ENCODE peak calls at places on chromosomes 3 and 15, in five cellular contexts. One of them, this sample, is unnamed.

GRCh38 chr3:123138819-123139517 is 62.8 kb upstream of the SEC22A start:
- DNase-seq in left lung: no peak
- DNase-seq in A549: no peak
- DNase-seq in astrocyte of the spinal cord: no peak
- DNase-seq in bronchial epithelial cell: no peak
- DNase-seq in this sample: no peak

GRCh38 chr3:97579365-97579764 is 185.2 kb upstream of the ARL6 start:
- DNase-seq in left lung: no peak
- DNase-seq in A549: no peak
- DNase-seq in astrocyte of the spinal cord: peak; percentile 0
- DNase-seq in bronchial epithelial cell: peak; percentile 76
- DNase-seq in this sample: no peak

GRCh38 chr15:53802672-53803071 is 43.2 kb upstream of the WDR72 start:
- DNase-seq in left lung: no peak
- DNase-seq in A549: no peak
- DNase-seq in astrocyte of the spinal cord: no peak
- DNase-seq in bronchial epithelial cell: no peak
- DNase-seq in this sample: no peak

GRCh38 chr3:182796310-182796709 is 3.0 kb downstream of the ATP11B start:
- DNase-seq in left lung: no peak
- DNase-seq in A549: no peak
- DNase-seq in astrocyte of the spinal cord: no peak
- DNase-seq in bronchial epithelial cell: no peak
- DNase-seq in this sample: no peak

GRCh38 chr15:39596358-39597051 is 15.6 kb downstream of the THBS1 start:
- DNase-seq in left lung: no peak
- DNase-seq in A549: no peak
- DNase-seq in astrocyte of the spinal cord: peak; percentile 32
- DNase-seq in bronchial epithelial cell: peak; percentile 54
- DNase-seq in this sample: no peak

GRCh38 chr3:136838641-136839555 is 20.0 kb downstream of the SLC35G2 start:
- DNase-seq in left lung: no peak
- DNase-seq in A549: no peak
- DNase-seq in astrocyte of the spinal cord: peak; percentile 74
- DNase-seq in bronchial epithelial cell: peak; percentile 65
- DNase-seq in this sample: no peak

GRCh38 chr15:32033186-32033890 is 3.0 kb downstream of the CHRNA7 start:
- DNase-seq in left lung: no peak
- DNase-seq in A549: no peak
- DNase-seq in astrocyte of the spinal cord: no peak
- DNase-seq in bronchial epithelial cell: no peak
- DNase-seq in this sample: no peak

GRCh38 chr3:60365360-60365759 is 885.9 kb downstream of the FHIT start:
- DNase-seq in left lung: no peak
- DNase-seq in A549: no peak
- DNase-seq in astrocyte of the spinal cord: peak; percentile 55
- DNase-seq in bronchial epithelial cell: peak; percentile 90
- DNase-seq in this sample: no peak

GRCh38 chr15:65286704-65287514 is at the start of gene PARP16:
- DNase-seq in left lung: peak; percentile 94
- DNase-seq in A549: peak; percentile 83
- DNase-seq in astrocyte of the spinal cord: peak; percentile 76
- DNase-seq in bronchial epithelial cell: peak; percentile 70
- DNase-seq in this sample: peak; percentile 90

GRCh38 chr15:70703483-70703882 is 59.9 kb downstream of the UACA start:
- DNase-seq in left lung: no peak
- DNase-seq in A549: no peak
- DNase-seq in astrocyte of the spinal cord: no peak
- DNase-seq in bronchial epithelial cell: peak; percentile 25
- DNase-seq in this sample: no peak

GRCh38 chr15:24856397-24857093 is 98.2 kb upstream of the SNRPN start:
- DNase-seq in left lung: no peak
- DNase-seq in A549: no peak
- DNase-seq in astrocyte of the spinal cord: peak; percentile 62
- DNase-seq in bronchial epithelial cell: no peak
- DNase-seq in this sample: peak; percentile 83

GRCh38 chr3:57555316-57555715 is 758 bp upstream of the PDE12 start:
- DNase-seq in left lung: no peak
- DNase-seq in A549: peak; percentile 4
- DNase-seq in astrocyte of the spinal cord: no peak
- DNase-seq in bronchial epithelial cell: no peak
- DNase-seq in this sample: no peak

GRCh38 chr15:90095521-90095959 is 6.7 kb downstream of the IDH2 start:
- DNase-seq in left lung: no peak
- DNase-seq in A549: no peak
- DNase-seq in astrocyte of the spinal cord: no peak
- DNase-seq in bronchial epithelial cell: no peak
- DNase-seq in this sample: no peak

GRCh38 chr3:140599496-140599895 is 78.4 kb upstream of the TRIM42 start:
- DNase-seq in left lung: no peak
- DNase-seq in A549: no peak
- DNase-seq in astrocyte of the spinal cord: no peak
- DNase-seq in bronchial epithelial cell: peak; percentile 91
- DNase-seq in this sample: no peak

GRCh38 chr15:63134245-63134644 is 12.6 kb downstream of the LACTB start:
- DNase-seq in left lung: no peak
- DNase-seq in A549: no peak
- DNase-seq in astrocyte of the spinal cord: no peak
- DNase-seq in bronchial epithelial cell: no peak
- DNase-seq in this sample: no peak

GRCh38 chr3:138187296-138188012 is at the start of gene ARMC8:
- DNase-seq in left lung: peak; percentile 59
- DNase-seq in A549: peak; percentile 43
- DNase-seq in astrocyte of the spinal cord: peak; percentile 91
- DNase-seq in bronchial epithelial cell: no peak
- DNase-seq in this sample: peak; percentile 34

GRCh38 chr15:101255615-101256350 is 3.9 kb upstream of the CHSY1 start:
- DNase-seq in left lung: no peak
- DNase-seq in A549: no peak
- DNase-seq in astrocyte of the spinal cord: peak; percentile 76
- DNase-seq in bronchial epithelial cell: no peak
- DNase-seq in this sample: no peak

GRCh38 chr15:35123743-35124142 is 38.6 kb upstream of the NANOGP8 start:
- DNase-seq in left lung: no peak
- DNase-seq in A549: no peak
- DNase-seq in astrocyte of the spinal cord: no peak
- DNase-seq in bronchial epithelial cell: no peak
- DNase-seq in this sample: no peak

GRCh38 chr3:52724511-52724910 is 18.6 kb downstream of the SPCS1 start:
- DNase-seq in left lung: no peak
- DNase-seq in A549: no peak
- DNase-seq in astrocyte of the spinal cord: no peak
- DNase-seq in bronchial epithelial cell: no peak
- DNase-seq in this sample: no peak

GRCh38 chr15:53580371-53580770 is 179.1 kb downstream of the WDR72 start:
- DNase-seq in left lung: no peak
- DNase-seq in A549: no peak
- DNase-seq in astrocyte of the spinal cord: peak; percentile 32
- DNase-seq in bronchial epithelial cell: no peak
- DNase-seq in this sample: no peak

GRCh38 chr3:16248556-16248955 is 16.2 kb downstream of the DPH3 start:
- DNase-seq in left lung: no peak
- DNase-seq in A549: no peak
- DNase-seq in astrocyte of the spinal cord: no peak
- DNase-seq in bronchial epithelial cell: no peak
- DNase-seq in this sample: no peak

GRCh38 chr3:37713820-37714204 is 147.9 kb upstream of the CTDSPL start:
- DNase-seq in left lung: no peak
- DNase-seq in A549: no peak
- DNase-seq in astrocyte of the spinal cord: no peak
- DNase-seq in bronchial epithelial cell: no peak
- DNase-seq in this sample: no peak

GRCh38 chr3:37715976-37716375 is 145.7 kb upstream of the CTDSPL start:
- DNase-seq in left lung: no peak
- DNase-seq in A549: no peak
- DNase-seq in astrocyte of the spinal cord: no peak
- DNase-seq in bronchial epithelial cell: no peak
- DNase-seq in this sample: no peak

GRCh38 chr3:37715358-37715757 is 146.3 kb upstream of the CTDSPL start:
- DNase-seq in left lung: no peak
- DNase-seq in A549: no peak
- DNase-seq in astrocyte of the spinal cord: no peak
- DNase-seq in bronchial epithelial cell: no peak
- DNase-seq in this sample: no peak

GRCh38 chr3:37722477-37722876 is 139.2 kb upstream of the CTDSPL start:
- DNase-seq in left lung: no peak
- DNase-seq in A549: no peak
- DNase-seq in astrocyte of the spinal cord: no peak
- DNase-seq in bronchial epithelial cell: no peak
- DNase-seq in this sample: no peak

DNA sequence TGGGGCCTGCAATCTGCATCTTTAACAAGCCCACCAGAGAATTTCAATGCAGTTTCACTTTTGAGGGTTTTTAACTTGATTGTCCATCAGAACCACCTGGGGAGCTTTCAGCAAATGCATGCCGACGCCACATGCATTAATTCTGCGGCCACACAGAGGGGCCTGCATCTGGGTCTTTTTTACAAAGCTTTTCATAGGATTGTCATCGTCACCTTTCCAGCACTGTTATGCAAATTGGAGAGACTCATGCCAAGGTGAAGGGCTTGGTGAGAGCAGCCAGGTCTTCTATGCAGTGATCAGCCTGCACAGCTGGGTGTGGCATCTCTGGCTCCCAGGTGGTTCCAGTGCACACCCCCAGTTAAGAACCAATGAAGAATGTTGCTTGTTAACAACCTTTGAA is 143.0 kb upstream of the CTDSPL start:
- DNase-seq in left lung: no peak
- DNase-seq in A549: no peak
- DNase-seq in astrocyte of the spinal cord: no peak
- DNase-seq in bronchial epithelial cell: no peak
- DNase-seq in this sample: peak; percentile 11
- TF ChIP-seq CTCF in left lung: no peak
- TF ChIP-seq CTCF in A549: no peak
- TF ChIP-seq CTCF in astrocyte of the spinal cord: no peak
- TF ChIP-seq CTCF in bronchial epithelial cell: no peak
- TF ChIP-seq CTCF in this sample: no peak

DNA sequence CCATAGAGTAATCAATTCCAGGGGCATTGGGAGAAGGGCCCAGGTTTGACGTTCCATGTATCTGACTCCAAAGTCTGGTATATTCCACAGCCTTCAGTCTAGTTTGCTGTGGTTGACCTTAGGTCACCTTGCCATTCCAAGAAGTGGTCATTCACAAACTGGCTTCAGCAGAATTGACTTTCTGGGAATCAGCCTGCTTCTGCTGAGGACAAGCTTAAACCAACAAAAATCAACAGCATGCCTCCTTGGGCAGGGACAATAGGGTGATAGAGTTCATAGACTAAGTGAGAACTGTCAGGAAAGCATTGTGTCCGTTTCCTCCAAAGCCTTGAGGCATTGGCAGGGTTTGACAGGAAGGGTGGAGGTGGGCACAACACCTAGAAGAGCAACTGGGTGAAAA is 24.1 kb upstream of the NDUFB4 start:
- DNase-seq in left lung: no peak
- DNase-seq in A549: no peak
- DNase-seq in astrocyte of the spinal cord: no peak
- DNase-seq in bronchial epithelial cell: no peak
- DNase-seq in this sample: no peak
- TF ChIP-seq CTCF in left lung: no peak
- TF ChIP-seq CTCF in A549: no peak
- TF ChIP-seq CTCF in astrocyte of the spinal cord: no peak
- TF ChIP-seq CTCF in bronchial epithelial cell: no peak
- TF ChIP-seq CTCF in this sample: no peak

DNA sequence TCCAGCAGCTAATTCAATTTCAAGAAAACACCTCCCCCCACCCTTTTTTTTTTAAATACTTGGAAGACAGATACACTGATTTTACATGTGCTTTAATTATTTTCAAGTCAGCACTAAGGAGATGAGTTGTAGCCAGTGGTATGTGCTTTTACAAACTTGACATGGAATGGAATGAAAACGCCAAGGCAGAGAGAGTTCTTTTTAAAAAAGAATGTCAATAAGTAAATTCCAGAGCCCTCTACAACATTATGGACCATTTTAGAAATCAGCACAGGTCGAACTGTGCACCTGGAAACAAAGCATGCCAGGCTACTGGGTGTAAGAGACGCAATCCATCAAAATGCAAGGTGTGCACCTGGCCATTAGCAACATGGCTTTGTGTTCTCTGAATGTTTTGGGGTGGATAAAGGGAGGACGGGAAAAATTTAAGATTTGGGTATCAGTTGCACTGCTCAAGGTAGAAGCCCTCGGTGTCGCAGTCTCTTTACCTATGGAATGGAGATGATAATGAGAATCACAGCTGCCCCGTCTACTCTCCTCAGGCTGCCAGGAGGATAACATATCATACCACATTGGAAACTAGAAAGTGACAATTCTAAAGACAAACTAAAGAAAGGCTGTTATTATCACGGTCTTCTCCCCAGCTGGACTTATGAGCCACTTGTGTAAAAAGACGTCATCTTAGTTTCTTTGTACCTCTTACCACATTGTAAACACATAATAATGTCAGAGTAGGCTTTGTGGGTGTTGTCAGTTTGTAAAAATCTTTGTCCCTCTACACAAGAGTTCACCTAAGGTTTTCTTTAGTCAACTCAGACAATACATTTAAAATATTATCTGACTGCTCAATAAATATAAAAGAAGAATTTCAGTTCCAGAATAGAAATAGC is 107.4 kb upstream of the PRICKLE2 start:
- DNase-seq in left lung: no peak
- DNase-seq in A549: no peak
- DNase-seq in astrocyte of the spinal cord: no peak
- DNase-seq in bronchial epithelial cell: no peak
- DNase-seq in this sample: no peak
- TF ChIP-seq CTCF in left lung: no peak
- TF ChIP-seq CTCF in A549: no peak
- TF ChIP-seq CTCF in astrocyte of the spinal cord: no peak
- TF ChIP-seq CTCF in bronchial epithelial cell: no peak
- TF ChIP-seq CTCF in this sample: no peak

GRCh38 chr15:51829360-51830278 is at the start of gene TMOD3:
- DNase-seq in left lung: peak; percentile 95
- DNase-seq in A549: peak; percentile 95
- DNase-seq in astrocyte of the spinal cord: peak; percentile 92
- DNase-seq in bronchial epithelial cell: peak; percentile 81
- DNase-seq in this sample: peak; percentile 89
- TF ChIP-seq CTCF in left lung: no peak
- TF ChIP-seq CTCF in A549: no peak
- TF ChIP-seq CTCF in astrocyte of the spinal cord: no peak
- TF ChIP-seq CTCF in bronchial epithelial cell: no peak
- TF ChIP-seq CTCF in this sample: no peak

GRCh38 chr3:6088433-6088832 is 772.5 kb upstream of the GRM7 start:
- DNase-seq in left lung: no peak
- DNase-seq in A549: no peak
- DNase-seq in astrocyte of the spinal cord: no peak
- DNase-seq in bronchial epithelial cell: no peak
- DNase-seq in this sample: no peak
- TF ChIP-seq CTCF in left lung: no peak
- TF ChIP-seq CTCF in A549: no peak
- TF ChIP-seq CTCF in astrocyte of the spinal cord: no peak
- TF ChIP-seq CTCF in bronchial epithelial cell: no peak
- TF ChIP-seq CTCF in this sample: no peak